ENCODE peak calls at places on chromosomes 2 and 18, in eight cellular contexts. E is hepatocyte, N is NCI-H2081 treated with DMSO at 0.1 percent for 48 hours, H is pancreas, G is activated B cell treated with CpG ODN at 0.5 μM for 24 hours, L is GM03348, Z is head of caudate nucleus, B is ELR. T is an unnamed sample.

GRCh38 chr2:36919041-36919837 is 47.1 kb downstream of the STRN start:
- DNase-seq in E (peak), L (no peak), G (no peak), B (no peak), Z (no peak), H (no peak), N (no peak), T (no peak)

GRCh38 chr18:76487076-76487475 is 8.0 kb downstream of the ZNF516 start:
- DNase-seq in N (no peak), E (no peak), Z (no peak), G (no peak), L (no peak), H (no peak), B (peak), T (no peak)

GRCh38 chr2:23418490-23418911 is 33.5 kb downstream of the KLHL29 start:
- DNase-seq in E (peak), L (peak), B (peak), Z (no peak), G (no peak), N (no peak), H (no peak), T (no peak)

GRCh38 chr2:188497736-188498135 is 206.1 kb downstream of the GULP1 start:
- DNase-seq in Z (no peak), B (no peak), H (no peak), L (no peak), G (no peak), E (no peak), N (no peak), T (no peak)

GRCh38 chr2:110789706-110790105 is 57.3 kb downstream of the ACOXL start:
- DNase-seq in L (no peak), B (no peak), N (no peak), E (no peak), G (no peak), H (no peak), Z (no peak), T (no peak)

GRCh38 chr2:235143789-235144188 is 192.0 kb downstream of the SH3BP4 start:
- DNase-seq in G (no peak), E (no peak), Z (no peak), L (no peak), N (no peak), B (no peak), H (no peak), T (no peak)

GRCh38 chr2:224366269-224366668 is 35.6 kb downstream of the FAM124B start:
- DNase-seq in B (no peak), Z (no peak), E (no peak), G (no peak), H (no peak), L (peak), N (no peak), T (no peak)

GRCh38 chr18:23847321-23847986 is 158.2 kb downstream of the LAMA3 start:
- DNase-seq in G (no peak), H (no peak), E (no peak), N (no peak), Z (no peak), B (no peak), L (no peak), T (no peak)

GRCh38 chr2:102005989-102006885 is 14.5 kb downstream of the IL1R2 start:
- DNase-seq in N (no peak), H (no peak), G (no peak), B (peak), L (peak), E (peak), Z (no peak), T (no peak)

GRCh38 chr18:52339891-52340371 is at the start of gene DCC:
- DNase-seq in N (no peak), E (peak), G (no peak), L (peak), H (peak), Z (peak), B (peak), T (peak)

GRCh38 chr2:103963331-103963730 is 890.6 kb upstream of the POU3F3 start:
- DNase-seq in N (no peak), H (no peak), E (peak), Z (no peak), G (no peak), B (no peak), L (no peak), T (no peak)

GRCh38 chr18:34543356-34543755 is 166.7 kb upstream of the DTNA start:
- DNase-seq in N (no peak), E (no peak), G (no peak), Z (no peak), B (no peak), H (no peak), L (no peak), T (no peak)

GRCh38 chr2:81007104-81007503 is 702.6 kb upstream of the LRRTM1 start:
- DNase-seq in G (no peak), H (no peak), L (no peak), N (no peak), Z (no peak), E (no peak), B (peak), T (no peak)

GRCh38 chr2:11248-11941 is 34.9 kb downstream of the FAM110C start:
- DNase-seq in L (no peak), N (no peak), B (peak), Z (no peak), H (peak), E (peak), G (no peak), T (no peak)

GRCh38 chr2:62785216-62785615 is 79.7 kb downstream of the EHBP1 start:
- DNase-seq in G (no peak), H (no peak), B (peak), N (no peak), E (no peak), Z (no peak), L (no peak), T (no peak)

GRCh38 chr2:44618378-44619023 is 256.8 kb downstream of the CAMKMT start:
- DNase-seq in L (no peak), Z (no peak), N (no peak), H (no peak), B (no peak), G (no peak), E (no peak), T (no peak)

GRCh38 chr2:133324150-133324561 is 244.1 kb downstream of the NCKAP5 start:
- DNase-seq in H (no peak), G (no peak), Z (no peak), N (no peak), L (peak), B (peak), E (no peak), T (no peak)

T was measured in frontal cortex.